ENCODE peak calls at places on chromosomes 1 and 21, in five cellular contexts. G, K, Z, A and T are unnamed samples.

GRCh38 chr1:6889875-6890480 is 104.7 kb downstream of the CAMTA1 start:
- DNase-seq in K (peak), G (no peak), A (no peak), Z (peak), T (peak)

GRCh38 chr1:32215629-32216505 is 6.3 kb downstream of the TMEM234 start:
- DNase-seq in G (no peak), Z (peak), A (peak), K (peak), T (peak)

GRCh38 chr21:42465008-42465878 is 30.8 kb downstream of the RSPH1 start:
- DNase-seq in A (no peak), Z (no peak), K (peak), G (peak), T (no peak)

GRCh38 chr1:36279110-36279788 is 26.9 kb upstream of the SH3D21 start:
- DNase-seq in A (no peak), G (no peak), Z (no peak), K (no peak), T (no peak)

GRCh38 chr1:38744452-38745350 is 114.9 kb downstream of the RRAGC start:
- DNase-seq in K (peak), G (no peak), A (no peak), Z (no peak), T (no peak)

GRCh38 chr1:54606096-54606989 is 17.0 kb downstream of the FAM151A start:
- DNase-seq in G (no peak), K (no peak), A (no peak), Z (no peak), T (no peak)

GRCh38 chr1:31006760-31007159 is 58.8 kb downstream of the PUM1 start:
- DNase-seq in K (no peak), G (no peak), Z (no peak), A (no peak), T (no peak)

GRCh38 chr1:147721711-147722110 is 38.7 kb downstream of the GJA5 start:
- DNase-seq in Z (no peak), A (no peak), K (no peak), G (no peak), T (no peak)

GRCh38 chr1:202049129-202049528 is 38.7 kb downstream of the ELF3 start:
- DNase-seq in A (no peak), G (no peak), K (no peak), Z (no peak), T (no peak)

GRCh38 chr1:246803891-246804290 is 79.7 kb downstream of the SCCPDH start:
- DNase-seq in Z (no peak), A (peak), G (no peak), K (no peak), T (no peak)

GRCh38 chr1:235292790-235293189 is 35.2 kb downstream of the ARID4B start:
- DNase-seq in G (no peak), A (no peak), Z (no peak), K (no peak), T (no peak)

GRCh38 chr1:19647643-19648042 is 3.5 kb downstream of the NBL1 start:
- DNase-seq in Z (no peak), A (no peak), G (no peak), K (no peak), T (no peak)

GRCh38 chr1:100530901-100531487 is 6.9 kb upstream of the GPR88 start:
- DNase-seq in Z (no peak), K (no peak), A (no peak), G (peak), T (no peak)

GRCh38 chr1:12450831-12451559 is 167.0 kb downstream of the DHRS3 start:
- DNase-seq in K (no peak), G (no peak), A (no peak), Z (no peak), T (no peak)

GRCh38 chr1:227885648-227886502 is 61.9 kb downstream of the WNT9A start:
- DNase-seq in G (no peak), A (peak), K (peak), Z (no peak), T (peak)

GRCh38 chr1:9600861-9601834 is 12.4 kb downstream of the TMEM201 start:
- DNase-seq in G (no peak), K (no peak), A (no peak), Z (no peak), T (no peak)

GRCh38 chr1:193707271-193708015 is 521.0 kb upstream of the B3GALT2 start:
- DNase-seq in A (no peak), G (no peak), K (no peak), Z (no peak), T (no peak)

DNA sequence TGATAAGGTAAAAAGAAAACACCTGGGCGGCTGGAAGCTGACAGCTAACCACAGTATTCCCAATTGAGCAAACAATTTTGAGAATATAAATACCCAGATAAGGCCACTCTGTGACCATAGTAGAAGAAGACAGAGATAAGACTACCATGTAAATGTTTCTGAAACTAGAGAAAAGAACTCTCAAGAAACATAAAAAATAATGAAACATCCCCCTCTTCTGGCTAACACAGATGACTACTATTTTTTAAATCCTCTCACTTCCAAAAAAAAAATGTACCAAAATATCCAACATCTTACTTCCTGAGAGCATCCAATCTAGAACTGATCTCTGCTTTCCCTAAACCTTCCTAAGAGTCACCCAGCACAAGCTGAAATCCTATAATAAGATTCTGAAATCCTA is 125.9 kb downstream of the HFM1 start:
- DNase-seq in G (no peak), Z (peak), A (no peak), K (no peak), T (peak)
- TF ChIP-seq ZNF274 in G (no peak), Z (no peak), A (no peak), K (no peak), T (no peak)

GRCh38 chr1:42927920-42928505 is 30.7 kb downstream of the SLC2A1 start:
- DNase-seq in Z (no peak), K (no peak), G (no peak), A (no peak), T (no peak)
- TF ChIP-seq YY1 in Z (no peak), K (no peak), G (no peak), A (no peak), T (no peak)

DNA sequence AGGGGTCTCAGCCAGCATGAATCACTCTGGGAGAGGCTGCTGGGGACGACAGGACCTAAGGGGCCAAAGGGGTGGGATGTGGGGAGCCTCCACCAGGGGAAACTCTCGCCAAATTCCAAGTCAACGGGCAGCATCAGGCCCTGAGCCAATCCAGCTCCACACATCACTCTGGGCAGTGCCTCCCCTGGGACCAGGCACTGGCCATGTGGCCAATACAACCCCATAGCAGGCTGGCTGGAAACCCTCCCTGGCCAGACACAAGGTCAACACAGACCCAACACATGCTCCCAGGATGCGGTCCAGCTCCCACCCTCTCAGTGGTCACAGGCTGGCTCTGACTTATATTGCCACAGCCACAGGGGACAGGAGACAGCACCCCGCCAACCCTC is 60.0 kb downstream of the MEGF6 start:
- DNase-seq in K (no peak), A (no peak), G (no peak), Z (no peak), T (no peak)
- TF ChIP-seq CEBPB in K (no peak), A (no peak), G (no peak), Z (no peak), T (no peak)

DNA sequence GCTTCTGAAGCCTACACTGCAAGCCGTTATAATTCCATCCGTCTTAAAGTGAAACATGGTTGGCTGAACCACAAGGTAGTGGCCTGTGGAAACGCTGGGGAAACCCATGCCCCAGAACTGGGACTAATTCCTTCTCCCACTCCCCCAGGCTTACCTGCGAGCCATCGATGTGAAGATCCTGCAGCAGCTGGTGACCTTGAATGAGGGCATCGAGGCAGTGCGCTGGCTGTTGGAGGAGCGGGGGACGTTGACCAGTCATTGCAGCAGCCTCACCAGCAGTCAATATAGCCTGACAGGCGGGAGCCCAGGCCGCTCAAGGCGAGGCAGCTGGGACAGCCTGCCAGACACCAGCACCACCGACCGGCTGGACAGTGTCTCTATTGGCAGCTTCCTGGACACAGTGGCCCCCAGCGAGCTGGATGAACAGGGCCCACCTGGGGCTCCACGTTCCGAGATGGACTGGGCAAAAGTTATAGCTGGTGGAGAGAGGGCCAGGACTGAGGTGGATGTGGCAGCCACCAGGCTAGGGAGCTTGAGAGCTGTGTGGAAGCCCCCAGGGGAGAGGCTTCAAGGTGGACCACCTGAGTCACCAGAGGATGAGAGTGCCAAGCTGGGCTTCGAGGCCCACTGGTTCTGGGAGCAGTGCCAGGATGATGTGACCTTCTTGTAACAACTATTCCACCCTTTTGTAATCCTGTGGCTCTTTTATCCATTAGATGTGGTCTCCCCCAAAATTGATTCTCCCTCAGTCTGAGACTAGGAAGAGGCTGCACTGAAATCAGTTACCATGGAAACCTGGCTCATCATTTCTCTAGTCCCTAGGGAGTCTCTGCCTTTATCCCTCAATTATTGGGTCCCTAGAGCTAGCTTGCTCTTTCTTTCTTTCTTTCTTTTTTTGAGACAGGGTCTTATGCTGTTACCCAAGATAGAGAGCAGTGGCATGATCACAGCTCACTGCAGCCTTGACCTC is 16.7 kb downstream of the LURAP1 start:
- DNase-seq in K (no peak), G (no peak), A (no peak), Z (no peak), T (no peak)
- TF ChIP-seq ZNF274 in K (no peak), G (no peak), A (no peak), Z (no peak), T (no peak)

GRCh38 chr1:209567788-209568187 is 15.7 kb upstream of the CAMK1G start:
- DNase-seq in K (no peak), G (no peak), A (no peak), Z (no peak), T (no peak)
- TF ChIP-seq YY1 in K (no peak), G (no peak), A (no peak), Z (no peak), T (no peak)

GRCh38 chr1:217812175-217812574 is 181.0 kb downstream of the SPATA17 start:
- DNase-seq in K (no peak), A (no peak), G (no peak), Z (no peak), T (no peak)
- TF ChIP-seq CEBPB in K (no peak), A (no peak), G (no peak), Z (no peak), T (no peak)

GRCh38 chr1:111602974-111603373 is 16.6 kb upstream of the RAP1A start:
- DNase-seq in K (no peak), Z (no peak), G (no peak), A (no peak), T (no peak)
- TF ChIP-seq ZNF274 in K (no peak), Z (no peak), G (no peak), A (no peak), T (no peak)

DNA sequence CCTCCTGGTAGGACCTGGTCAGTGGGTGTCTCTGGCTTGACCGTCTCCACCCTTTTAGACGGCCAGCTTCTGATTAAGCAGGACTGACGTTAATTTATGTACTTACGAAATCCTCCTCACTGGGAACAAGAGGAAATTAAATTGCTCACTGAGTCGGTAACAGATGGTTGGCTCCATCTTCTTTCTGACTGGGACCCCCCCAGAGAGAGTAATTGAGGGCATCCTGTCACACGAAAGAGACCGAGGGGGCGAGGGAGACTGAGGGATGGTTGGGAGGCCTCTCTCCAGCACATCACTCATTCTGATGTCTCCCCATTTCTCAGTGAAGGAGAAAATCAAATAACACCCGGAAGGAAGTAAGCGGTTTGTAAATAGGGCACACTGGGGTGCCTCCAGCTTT is 104.8 kb downstream of the OMA1 start:
- DNase-seq in K (no peak), Z (no peak), A (no peak), G (no peak), T (no peak)
- TF ChIP-seq YY1 in K (no peak), Z (no peak), A (no peak), G (no peak), T (no peak)